ENCODE peak calls at places on chromosomes 13 and 19, in seven cellular contexts. W, V, R, A, M, X and T are unnamed samples. For H3K27me3 and H3K4me1, the result is how much of the 10 kb centered on the place peaks cover.

GRCh38 chr19:2491130-2491801 is 15.3 kb downstream of the GADD45B start:
- DNase-seq in W (peak), V (peak), R (no peak), A (peak), M (no peak), X (no peak), T (peak)

GRCh38 chr13:87208636-87209035 is 462.5 kb upstream of the SLITRK5 start:
- DNase-seq in W (no peak), V (no peak), R (no peak), A (no peak), M (no peak), X (no peak), T (no peak)

GRCh38 chr13:59776924-59777690 is 386.6 kb downstream of the DIAPH3 start:
- DNase-seq in W (no peak), V (no peak), R (no peak), A (peak), M (no peak), X (no peak), T (no peak)

GRCh38 chr13:42495256-42495655 is 78.7 kb upstream of the TNFSF11 start:
- DNase-seq in W (no peak), V (no peak), R (no peak), A (peak), M (no peak), X (no peak), T (no peak)

GRCh38 chr19:1938071-1938470 is 2.9 kb upstream of the CSNK1G2 start:
- DNase-seq in W (no peak), V (no peak), R (no peak), A (no peak), M (no peak), X (no peak), T (no peak)

GRCh38 chr19:32651729-32652140 is 23.2 kb downstream of the ANKRD27 start:
- DNase-seq in W (peak), V (no peak), R (no peak), A (no peak), M (no peak), X (peak), T (no peak)

GRCh38 chr19:7368456-7368855 is 19.7 kb downstream of the ARHGEF18 start:
- DNase-seq in W (no peak), V (no peak), R (no peak), A (no peak), M (no peak), X (no peak), T (no peak)

GRCh38 chr19:58088521-58089052 is 9.4 kb downstream of the ZSCAN18 start:
- DNase-seq in W (no peak), V (no peak), R (no peak), A (no peak), M (no peak), X (no peak), T (no peak)

GRCh38 chr13:32316476-32316875 is 1.2 kb downstream of the BRCA2 start:
- DNase-seq in W (no peak), V (peak), R (no peak), A (no peak), M (no peak), X (no peak), T (no peak)

GRCh38 chr13:42968906-42969305 is 23.1 kb downstream of the EPSTI1 start:
- DNase-seq in W (peak), V (no peak), R (no peak), A (no peak), M (no peak), X (no peak), T (peak)

GRCh38 chr19:33693678-33694077 is 71.9 kb downstream of the CHST8 start:
- DNase-seq in W (no peak), V (no peak), R (no peak), A (no peak), M (no peak), X (no peak), T (no peak)

GRCh38 chr19:33358408-33358807 is 15.1 kb upstream of the CEBPG start:
- DNase-seq in W (no peak), V (no peak), R (no peak), A (peak), M (no peak), X (no peak), T (no peak)

GRCh38 chr13:113802090-113802531 is 43.1 kb downstream of the TMEM255B start:
- DNase-seq in W (no peak), V (no peak), R (no peak), A (peak), M (no peak), X (peak), T (peak)

GRCh38 chr19:2719232-2719735 is 1.9 kb downstream of the DIRAS1 start:
- DNase-seq in W (no peak), V (no peak), R (no peak), A (no peak), M (no peak), X (no peak), T (no peak)

GRCh38 chr13:73411067-73411809 is 352.4 kb downstream of the KLF5 start:
- DNase-seq in W (no peak), V (no peak), R (no peak), A (peak), M (no peak), X (no peak), T (no peak)

GRCh38 chr19:40365613-40366401 is 17.3 kb downstream of the PLD3 start:
- DNase-seq in W (peak), V (peak), R (no peak), A (no peak), M (peak), X (peak), T (peak)

GRCh38 chr19:18220632-18221275 is 5.5 kb downstream of the PDE4C start:
- DNase-seq in W (no peak), V (peak), R (no peak), A (no peak), M (no peak), X (no peak), T (no peak)

GRCh38 chr13:91506759-91507158 is 108.3 kb downstream of the GPC5 start:
- DNase-seq in W (no peak), V (no peak), R (no peak), A (no peak), M (no peak), X (no peak), T (no peak)

GRCh38 chr19:15675560-15675959 is 2.7 kb downstream of the CYP4F12 start:
- DNase-seq in W (no peak), V (no peak), R (no peak), A (no peak), M (no peak), X (no peak), T (no peak)

GRCh38 chr19:15671891-15672579 is 852 bp upstream of the CYP4F12 start:
- DNase-seq in W (no peak), V (no peak), R (no peak), A (no peak), M (no peak), X (no peak), T (no peak)

GRCh38 chr19:15671237-15671636 is 1.6 kb upstream of the CYP4F12 start:
- DNase-seq in W (no peak), V (no peak), R (no peak), A (no peak), M (no peak), X (no peak), T (no peak)

GRCh38 chr19:15673176-15673654 is 328 bp downstream of the CYP4F12 start:
- DNase-seq in W (peak), V (no peak), R (no peak), A (peak), M (no peak), X (no peak), T (no peak)

DNA sequence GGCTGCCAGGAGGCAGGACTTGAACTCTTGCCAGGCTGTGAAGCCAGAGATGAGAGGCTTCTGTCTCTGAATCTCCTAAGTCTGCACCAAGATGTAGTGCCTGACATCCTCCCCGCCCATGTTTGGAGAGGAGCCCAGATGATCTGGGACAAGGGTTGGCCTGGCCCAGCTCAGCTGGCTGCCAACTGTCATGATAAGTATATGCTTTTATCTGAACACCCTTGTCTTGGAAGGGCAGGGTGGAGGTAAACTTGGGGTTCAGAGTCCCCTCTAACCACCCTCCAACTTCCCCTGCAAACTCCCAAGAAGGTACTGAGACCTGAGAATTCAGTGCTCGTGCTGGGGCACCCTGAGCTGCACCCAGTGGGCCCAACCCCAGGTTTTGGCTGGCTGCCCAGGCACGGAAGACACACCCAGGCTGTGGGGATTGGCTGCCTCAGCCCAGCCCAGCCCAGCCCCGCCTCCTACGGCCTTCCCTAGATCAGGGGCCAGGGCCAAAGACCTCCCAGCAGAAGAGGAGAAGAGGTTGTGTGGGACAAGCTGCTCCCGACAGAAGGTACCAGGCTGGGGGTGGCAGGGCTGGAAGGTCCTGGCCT is at the start of gene CYP4F12:
- DNase-seq in W (peak), V (peak), R (peak), A (peak), M (no peak), X (no peak), T (peak)
- H3K27ac ChIP-seq in W (peak), V (no peak), R (peak), A (no peak), M (no peak), X (no peak), T (peak)

DNA sequence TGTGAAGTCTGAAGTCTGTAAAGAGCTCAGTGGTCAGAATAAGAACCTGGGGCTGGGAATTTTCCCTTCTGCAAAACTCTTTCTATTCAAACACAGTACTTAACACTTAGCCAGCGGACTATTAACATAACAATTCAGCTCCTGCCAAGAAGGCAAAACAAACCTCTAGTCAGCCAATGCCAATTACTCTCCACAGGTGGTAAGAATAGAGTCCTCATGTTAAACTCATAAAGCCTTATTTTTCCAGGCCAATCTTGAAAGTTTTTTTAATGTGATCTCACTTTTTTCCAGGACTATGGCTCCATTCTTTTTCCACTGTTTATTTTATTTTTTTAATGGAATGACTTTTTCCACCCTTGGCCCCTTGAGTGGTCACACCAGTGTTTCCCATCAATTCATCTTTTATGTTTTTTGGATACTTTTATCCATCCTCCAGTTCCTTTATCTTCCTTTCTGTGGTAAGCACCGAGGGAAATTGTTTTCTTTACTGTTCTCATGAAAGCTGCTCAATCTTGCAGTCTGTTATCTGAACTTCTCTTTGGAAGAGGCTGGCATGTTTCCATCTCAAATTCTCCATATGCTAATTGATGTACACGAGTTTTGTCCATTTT is 217.3 kb downstream of the LHFPL6 start:
- DNase-seq in W (no peak), V (no peak), R (no peak), A (no peak), M (peak), X (peak), T (no peak)
- H3K27me3 ChIP-seq in W (under half), V (under half), R (under half), A (under half), M (half or more), X (under half), T (under half)

GRCh38 chr19:16373079-16373478 is 48.5 kb downstream of the KLF2 start:
- DNase-seq in W (no peak), V (no peak), R (no peak), A (no peak), M (no peak), X (no peak), T (no peak)
- H3K4me1 ChIP-seq in W (half or more), V (under half), R (under half), A (under half), M (under half), X (under half), T (under half)

DNA sequence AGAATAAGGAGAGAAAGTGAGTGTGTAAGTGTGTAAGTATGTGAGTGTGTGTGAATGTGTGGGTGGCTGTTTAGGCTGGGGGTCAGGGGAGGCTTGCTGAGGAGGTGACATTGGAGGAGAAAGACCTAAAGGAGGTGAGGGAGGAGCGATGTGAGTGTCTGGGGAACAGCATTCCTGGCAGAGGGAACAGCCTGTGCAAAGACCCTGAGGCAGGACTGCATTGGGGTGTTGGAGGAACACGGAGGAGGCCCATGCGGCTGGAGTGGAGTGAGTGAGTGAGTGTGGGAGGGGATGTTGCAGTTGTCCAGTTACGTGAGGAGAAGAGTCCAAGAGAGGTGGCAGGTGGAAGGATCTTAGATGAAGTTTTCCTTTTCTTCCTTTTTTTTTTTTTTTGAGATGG is 31.8 kb downstream of the NFILZ start:
- DNase-seq in W (no peak), V (no peak), R (no peak), A (no peak), M (no peak), X (no peak), T (no peak)
- H3K27ac ChIP-seq in W (no peak), V (no peak), R (no peak), A (no peak), M (no peak), X (no peak), T (no peak)

DNA sequence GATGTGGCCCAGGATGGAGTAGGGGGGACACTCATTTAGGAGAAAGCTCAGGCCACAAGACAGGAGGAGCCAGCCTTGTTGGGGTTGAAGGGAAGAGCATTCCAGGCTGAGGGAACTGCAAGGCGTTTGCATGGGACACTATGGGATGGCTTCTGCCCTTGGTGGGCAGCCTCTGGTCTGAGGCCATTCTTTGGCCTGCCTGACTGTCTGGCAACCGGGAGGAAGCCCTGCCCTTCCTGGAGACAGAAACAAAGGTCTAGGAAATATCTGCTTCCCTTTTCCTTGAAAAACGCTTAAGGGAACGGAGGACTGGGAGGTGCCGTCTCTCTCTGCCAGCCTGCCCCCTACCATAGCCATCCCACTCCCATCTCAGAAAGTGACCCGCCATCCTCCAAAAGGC is 2.8 kb upstream of the ICAM1 start:
- DNase-seq in W (no peak), V (no peak), R (no peak), A (no peak), M (no peak), X (no peak), T (no peak)
- H3K27me3 ChIP-seq in W (under half), V (under half), R (under half), A (under half), M (under half), X (under half), T (under half)

GRCh38 chr19:35247526-35248309 is 1.1 kb upstream of the LSR start:
- DNase-seq in W (peak), V (no peak), R (peak), A (peak), M (no peak), X (peak), T (peak)

GRCh38 chr19:35251456-35251855 is 2.7 kb downstream of the LSR start:
- DNase-seq in W (no peak), V (no peak), R (peak), A (no peak), M (no peak), X (no peak), T (peak)

GRCh38 chr19:35248310-35249145 is at the start of gene LSR:
- DNase-seq in W (peak), V (no peak), R (peak), A (peak), M (no peak), X (peak), T (peak)

GRCh38 chr19:35249848-35250711 is 1.3 kb downstream of the LSR start:
- DNase-seq in W (no peak), V (no peak), R (peak), A (no peak), M (no peak), X (no peak), T (peak)

GRCh38 chr19:35249146-35249847 is 495 bp downstream of the LSR start:
- DNase-seq in W (no peak), V (no peak), R (peak), A (peak), M (no peak), X (no peak), T (peak)
- H3K4me1 ChIP-seq in W (under half), V (under half), R (under half), A (under half), M (under half), X (under half), T (under half)

GRCh38 chr13:83214452-83214851 is 667.8 kb downstream of the SLITRK1 start:
- DNase-seq in W (no peak), V (no peak), R (no peak), A (no peak), M (no peak), X (no peak), T (no peak)

GRCh38 chr13:83215627-83216026 is 666.6 kb downstream of the SLITRK1 start:
- DNase-seq in W (no peak), V (no peak), R (no peak), A (peak), M (no peak), X (no peak), T (no peak)

GRCh38 chr13:83216521-83217245 is 665.6 kb downstream of the SLITRK1 start:
- DNase-seq in W (no peak), V (no peak), R (no peak), A (no peak), M (no peak), X (no peak), T (no peak)

DNA sequence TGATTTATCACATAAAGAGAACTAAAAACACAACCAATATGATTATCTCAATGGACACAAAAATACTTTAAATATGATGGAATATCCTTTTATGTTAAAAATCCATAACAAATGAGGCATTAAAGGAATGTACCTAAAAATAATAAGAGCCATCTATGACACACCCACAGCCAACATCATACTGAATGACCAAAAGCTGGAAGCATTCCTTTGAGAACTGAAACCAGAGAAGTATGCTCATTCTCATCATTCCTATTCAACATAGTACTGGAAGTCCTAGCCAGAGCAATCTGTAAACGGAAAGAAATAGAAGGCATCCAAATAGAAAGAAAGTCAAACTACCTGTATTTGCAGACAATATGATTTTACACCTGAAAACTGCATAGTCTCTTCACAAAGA is 671.0 kb downstream of the SLITRK1 start:
- DNase-seq in W (no peak), V (no peak), R (no peak), A (no peak), M (no peak), X (no peak), T (no peak)
- H3K27ac ChIP-seq in W (no peak), V (no peak), R (no peak), A (no peak), M (no peak), X (no peak), T (no peak)

GRCh38 chr19:5235458-5236219 is 105.0 kb downstream of the PTPRS start:
- DNase-seq in W (no peak), V (no peak), R (no peak), A (no peak), M (no peak), X (no peak), T (no peak)

GRCh38 chr19:5231857-5232503 is 108.6 kb downstream of the PTPRS start:
- DNase-seq in W (no peak), V (no peak), R (no peak), A (no peak), M (no peak), X (no peak), T (no peak)

GRCh38 chr19:5237190-5237780 is 103.3 kb downstream of the PTPRS start:
- DNase-seq in W (no peak), V (no peak), R (no peak), A (no peak), M (no peak), X (no peak), T (no peak)

GRCh38 chr19:5232798-5233505 is 107.7 kb downstream of the PTPRS start:
- DNase-seq in W (no peak), V (no peak), R (no peak), A (no peak), M (no peak), X (no peak), T (no peak)

DNA sequence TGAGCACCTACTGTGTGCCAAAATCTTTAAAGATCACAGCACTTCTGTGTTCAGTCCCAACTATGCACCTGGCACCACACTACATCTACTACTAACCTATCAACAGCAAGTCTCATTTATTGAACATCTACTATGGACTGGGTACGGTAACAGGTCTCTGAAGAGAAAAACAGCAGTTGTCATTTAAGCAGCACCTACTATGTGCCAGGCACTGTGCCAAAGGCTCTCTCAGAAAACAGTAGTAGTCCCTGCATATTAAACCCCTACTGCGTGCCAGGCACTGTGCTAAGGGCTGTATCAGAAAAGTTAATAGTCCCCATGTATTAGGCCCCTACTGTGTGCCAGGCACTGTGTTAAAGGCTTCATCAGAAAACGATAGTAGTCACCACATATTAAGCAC is 106.2 kb downstream of the PTPRS start:
- DNase-seq in W (no peak), V (no peak), R (no peak), A (no peak), M (no peak), X (no peak), T (no peak)
- H3K27me3 ChIP-seq in W (under half), V (under half), R (under half), A (under half), M (under half), X (under half), T (under half)

GRCh38 chr13:98544105-98544710 is 32.7 kb downstream of the STK24 start:
- DNase-seq in W (no peak), V (no peak), R (no peak), A (no peak), M (no peak), X (no peak), T (no peak)
- H3K4me1 ChIP-seq in W (half or more), V (under half), R (half or more), A (under half), M (under half), X (under half), T (under half)